ENCODE peak calls at places on chromosomes 6 and 20, in six cellular contexts. Q is tibial nerve, L is omental fat pad, C is WTC11, X is tibial artery, S is neural crest cell. U is an unnamed sample.

GRCh38 chr6:166440106-166440505 is 57.4 kb upstream of the MPC1 start:
- DNase-seq in L (no peak), S (no peak), X (no peak), C (no peak), Q (no peak), U (no peak)

GRCh38 chr6:13519839-13520238 is 32.4 kb upstream of the GFOD1 start:
- DNase-seq in X (no peak), C (no peak), Q (no peak), S (no peak), L (no peak), U (no peak)

GRCh38 chr6:30876039-30876730 is 8.1 kb upstream of the DDR1 start:
- DNase-seq in L (no peak), C (no peak), X (no peak), S (no peak), Q (peak), U (no peak)

GRCh38 chr6:39791311-39791710 is 865 bp upstream of the DAAM2 start:
- DNase-seq in Q (no peak), L (no peak), X (no peak), S (no peak), C (no peak), U (no peak)

GRCh38 chr6:30799210-30799609 is 54.9 kb upstream of the IER3 start:
- DNase-seq in C (no peak), L (no peak), X (no peak), Q (no peak), S (no peak), U (no peak)

GRCh38 chr20:10225439-10226080 is 6.9 kb downstream of the SNAP25 start:
- DNase-seq in C (no peak), L (no peak), S (no peak), X (no peak), Q (no peak), U (no peak)

GRCh38 chr20:61127311-61128044 is 124.6 kb upstream of the CDH4 start:
- DNase-seq in S (no peak), X (no peak), C (no peak), Q (no peak), L (no peak), U (no peak)

GRCh38 chr6:18053071-18053475 is 65.6 kb upstream of the KIF13A start:
- DNase-seq in X (no peak), S (no peak), C (no peak), Q (no peak), L (no peak), U (no peak)

GRCh38 chr6:124962617-124963415 is 579 bp downstream of the RNF217 start:
- DNase-seq in Q (peak), C (peak), X (peak), L (no peak), S (peak), U (no peak)

GRCh38 chr6:123965894-123966293 is 162.2 kb downstream of the NKAIN2 start:
- DNase-seq in Q (no peak), X (no peak), C (peak), S (peak), L (no peak), U (no peak)

GRCh38 chr20:358891-359555 is 12.1 kb downstream of the NRSN2 start:
- DNase-seq in Q (no peak), C (no peak), X (no peak), S (no peak), L (no peak), U (no peak)

GRCh38 chr6:52243282-52243893 is 912 bp downstream of the IL17F start:
- DNase-seq in C (no peak), S (no peak), L (no peak), X (no peak), Q (no peak), U (no peak)

GRCh38 chr20:8932192-8933150 is 136.4 kb upstream of the PLCB4 start:
- DNase-seq in X (no peak), Q (no peak), L (no peak), C (no peak), S (no peak), U (no peak)

GRCh38 chr6:41966961-41967311 is 25.3 kb upstream of the CCND3 start:
- DNase-seq in C (peak), S (no peak), L (no peak), X (no peak), Q (no peak), U (no peak)

GRCh38 chr6:101722991-101723579 is 329.6 kb downstream of the GRIK2 start:
- DNase-seq in X (no peak), S (no peak), C (no peak), L (no peak), Q (no peak), U (no peak)

GRCh38 chr6:147603392-147604081 is 95.0 kb downstream of the SAMD5 start:
- DNase-seq in Q (no peak), X (no peak), S (no peak), L (no peak), C (no peak), U (no peak)

GRCh38 chr6:5083307-5083583 is 1.9 kb upstream of the PPP1R3G start:
- DNase-seq in S (no peak), L (no peak), X (no peak), Q (no peak), C (no peak), U (no peak)

GRCh38 chr6:169802790-169803189 is 51.4 kb downstream of the ERMARD start:
- DNase-seq in C (no peak), X (no peak), S (no peak), L (no peak), Q (no peak), U (no peak)

GRCh38 chr6:169803816-169804340 is 52.5 kb downstream of the ERMARD start:
- DNase-seq in S (no peak), Q (no peak), L (no peak), C (no peak), X (no peak), U (no peak)

GRCh38 chr6:169803291-169803811 is 51.9 kb downstream of the ERMARD start:
- DNase-seq in X (no peak), S (no peak), Q (no peak), L (no peak), C (no peak), U (no peak)

GRCh38 chr6:169805242-169805838 is 53.9 kb downstream of the ERMARD start:
- DNase-seq in C (no peak), S (no peak), X (no peak), L (no peak), Q (no peak), U (no peak)

GRCh38 chr6:169804427-169804826 is 53.0 kb downstream of the ERMARD start:
- DNase-seq in C (no peak), Q (no peak), L (no peak), S (no peak), X (no peak), U (no peak)
- TF ChIP-seq CTCF in C (no peak), Q (no peak), L (no peak), S (no peak), X (no peak), U (no peak)

GRCh38 chr20:47311967-47312681 is 44.4 kb downstream of the ZMYND8 start:
- DNase-seq in C (no peak), Q (no peak), X (peak), S (no peak), L (no peak), U (no peak)
- TF ChIP-seq CTCF in C (no peak), Q (no peak), X (no peak), S (no peak), L (no peak), U (no peak)

GRCh38 chr6:70289299-70289698 is 13.6 kb downstream of the COL9A1 start:
- DNase-seq in X (no peak), C (no peak), L (no peak), Q (no peak), S (no peak), U (no peak)
- TF ChIP-seq CTCF in X (no peak), C (no peak), L (no peak), Q (no peak), S (peak), U (no peak)

GRCh38 chr6:43147289-43147688 is 23.8 kb upstream of the SRF start:
- DNase-seq in L (no peak), X (no peak), S (no peak), C (no peak), Q (no peak), U (no peak)
- TF ChIP-seq CTCF in L (no peak), X (no peak), S (no peak), C (no peak), Q (no peak), U (no peak)

GRCh38 chr20:18288748-18289705 is 700 bp downstream of the ZNF133 start:
- DNase-seq in X (no peak), L (no peak), S (no peak), C (peak), Q (no peak), U (no peak)
- TF ChIP-seq CTCF in X (no peak), L (no peak), S (no peak), C (no peak), Q (no peak), U (no peak)

GRCh38 chr6:157457787-157458186 is 76.8 kb downstream of the ZDHHC14 start:
- DNase-seq in S (no peak), Q (no peak), C (no peak), X (no peak), L (no peak), U (no peak)

GRCh38 chr6:157459327-157459726 is 78.3 kb downstream of the ZDHHC14 start:
- DNase-seq in L (no peak), X (no peak), C (no peak), S (no peak), Q (no peak), U (no peak)

GRCh38 chr6:157460182-157460999 is 79.4 kb downstream of the ZDHHC14 start:
- DNase-seq in X (no peak), L (no peak), C (no peak), Q (no peak), S (no peak), U (no peak)

GRCh38 chr6:157462956-157463742 is 82.2 kb downstream of the ZDHHC14 start:
- DNase-seq in S (no peak), Q (no peak), C (no peak), X (no peak), L (no peak), U (no peak)

DNA sequence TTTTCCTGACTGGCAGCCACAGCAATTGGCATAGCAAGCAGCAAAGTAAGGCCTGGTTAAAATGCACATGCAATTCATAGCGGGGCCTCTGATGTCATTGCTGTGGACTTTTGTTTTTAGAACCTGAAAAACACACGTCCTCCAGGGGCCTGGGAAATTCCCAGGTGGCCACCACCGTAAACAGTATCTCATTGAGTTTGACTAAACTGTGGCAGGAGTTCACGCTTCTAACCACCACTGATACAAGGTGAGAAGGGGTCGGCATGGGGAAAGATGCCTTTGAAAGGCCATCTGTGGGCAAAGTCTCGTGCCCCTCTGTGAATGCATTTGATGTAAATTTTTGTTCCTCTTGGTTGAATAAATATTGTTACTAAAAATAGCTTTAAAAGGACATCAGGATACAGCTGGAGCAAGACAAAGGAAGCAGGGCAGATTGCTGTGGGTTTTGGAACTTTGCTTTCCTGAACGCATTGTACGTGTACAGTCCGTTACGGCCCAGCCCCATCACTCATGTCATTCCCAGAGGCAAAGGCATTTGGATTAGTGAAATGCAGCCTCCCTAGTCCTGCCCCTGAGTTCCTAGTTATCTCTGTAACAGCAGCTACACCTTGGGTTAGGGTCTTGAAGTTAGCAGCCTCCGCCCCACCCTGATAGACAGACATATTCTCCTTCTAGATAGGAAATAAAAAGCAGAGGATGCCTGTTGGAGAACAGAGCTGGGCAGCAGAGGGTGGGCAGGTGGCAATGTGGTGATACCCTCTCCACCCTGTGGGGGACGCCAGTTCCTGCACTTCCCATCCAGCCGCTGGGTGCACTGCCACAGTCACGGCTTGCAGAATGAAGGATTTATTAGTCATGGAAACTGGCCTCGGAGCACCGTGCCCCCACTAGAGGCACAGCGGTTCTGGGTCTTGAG is 80.3 kb downstream of the ZDHHC14 start:
- DNase-seq in L (no peak), S (no peak), Q (no peak), X (no peak), C (peak), U (no peak)
- TF ChIP-seq CTCF in L (no peak), S (peak), Q (no peak), X (no peak), C (no peak), U (no peak)

DNA sequence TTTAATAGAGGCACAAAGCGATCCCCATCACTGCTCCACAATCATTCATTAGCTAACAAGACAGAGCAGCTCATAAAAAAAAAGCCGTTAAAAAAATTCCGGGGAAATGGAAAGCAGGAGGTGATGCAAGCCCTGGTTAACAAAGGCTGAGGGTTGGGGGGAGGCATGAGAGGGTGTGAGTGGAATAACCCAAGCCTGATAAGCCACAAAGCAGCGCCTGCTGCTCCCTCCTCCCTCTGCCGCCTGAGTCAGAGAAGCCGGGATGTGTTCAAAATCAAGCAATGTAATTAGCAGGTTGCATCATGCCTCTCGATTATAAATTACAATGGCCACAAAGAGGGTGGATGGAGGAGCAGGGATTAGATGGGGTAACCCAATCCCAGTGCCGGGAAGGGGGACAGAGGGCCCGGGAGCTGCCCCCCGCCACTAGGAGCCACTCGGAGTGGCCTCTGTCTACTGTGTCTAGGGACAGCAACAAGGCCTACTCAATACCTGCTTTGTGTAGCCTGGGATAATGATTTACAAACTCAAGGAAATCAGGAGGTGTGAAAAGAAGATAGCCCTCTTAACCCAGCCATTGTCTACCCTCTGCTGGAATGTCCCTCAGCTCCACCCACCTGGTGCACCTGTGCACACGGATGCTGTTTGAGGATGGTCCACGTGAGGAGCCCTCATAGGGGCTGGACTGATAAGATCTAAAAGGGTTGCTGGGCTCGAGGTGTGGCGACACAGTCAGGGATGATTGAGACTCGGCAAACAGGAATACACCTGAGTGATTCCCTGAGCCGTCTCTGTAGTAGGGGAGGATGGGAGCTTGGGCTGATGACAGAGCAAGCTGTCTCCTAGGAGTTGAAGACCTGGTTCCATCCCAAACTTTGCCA is 156.9 kb downstream of the VEGFA start:
- DNase-seq in L (no peak), S (peak), X (peak), Q (no peak), C (peak), U (no peak)
- TF ChIP-seq CTCF in L (no peak), S (no peak), X (no peak), Q (no peak), C (no peak), U (no peak)

DNA sequence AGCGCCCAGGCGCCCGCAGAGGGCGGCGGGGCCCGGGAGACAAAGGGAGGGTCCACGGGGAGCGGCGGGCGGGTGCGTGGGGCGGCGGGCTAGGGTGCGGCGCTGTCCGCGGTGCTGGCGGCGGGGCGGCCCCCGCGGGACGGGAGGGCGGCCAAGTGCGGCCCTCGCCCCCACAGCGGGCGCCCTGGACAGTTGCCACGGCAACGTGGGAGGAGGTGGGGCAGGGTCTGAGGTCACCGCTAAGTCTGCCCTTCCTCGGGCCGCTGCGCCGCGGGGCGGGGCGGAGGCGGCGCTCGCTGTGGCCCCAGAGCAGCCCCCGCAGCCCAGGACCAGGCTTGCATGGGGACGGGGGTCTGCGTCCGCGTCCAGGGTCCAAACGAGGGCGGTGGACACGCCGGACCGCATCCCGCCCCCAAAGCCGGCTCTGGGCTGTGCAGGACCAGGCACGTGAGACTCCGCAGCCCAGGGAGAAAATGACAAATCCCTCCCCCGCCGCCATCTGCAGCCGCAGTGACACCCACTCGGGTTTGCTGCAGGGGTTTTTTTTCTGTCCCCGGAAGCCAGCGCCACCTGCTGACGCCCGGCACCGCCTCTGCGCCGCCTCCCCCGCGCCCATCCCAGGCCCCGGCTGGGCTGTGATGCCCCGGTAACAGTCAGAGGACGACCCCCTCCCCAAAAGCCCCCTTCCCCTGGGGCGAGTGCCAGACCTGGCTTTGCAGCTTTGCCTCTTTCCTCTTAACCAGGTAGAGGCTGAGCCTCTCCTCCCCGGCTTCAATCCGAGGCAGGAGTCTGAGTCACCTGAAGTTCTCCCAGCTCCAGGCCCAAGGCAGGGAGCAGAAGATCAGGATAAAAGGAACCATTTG is 36.8 kb downstream of the YTHDF1 start:
- DNase-seq in C (peak), L (no peak), S (peak), Q (no peak), X (no peak), U (peak)
- TF ChIP-seq CTCF in C (no peak), L (no peak), S (peak), Q (no peak), X (peak), U (peak)

U was measured in CD4-positive, alpha-beta T cell.